ENCODE peak calls at places on chromosomes 6 and 20, in seven cellular contexts. Y is neuronal stem cell, G is trophoblast cell, S is mesenchymal stem cell, X is IMR-90, N is H9, K is H1. W is an unnamed sample.

GRCh38 chr20:20895537-20895936 is 183.1 kb upstream of the RALGAPA2 start:
- DNase-seq in Y (no peak), G (no peak), S (no peak), X (no peak), N (no peak), K (no peak), W (no peak)

GRCh38 chr6:13164316-13164715 is 164.0 kb downstream of the TBC1D7 start:
- DNase-seq in Y (no peak), G (no peak), S (no peak), X (no peak), N (no peak), K (no peak), W (no peak)

GRCh38 chr6:163731215-163732013 is 316.9 kb downstream of the QKI start:
- DNase-seq in Y (no peak), G (no peak), S (peak), X (no peak), N (no peak), K (no peak), W (no peak)

GRCh38 chr6:45543298-45544235 is 165.8 kb upstream of the SUPT3H start:
- DNase-seq in Y (no peak), G (no peak), S (peak), X (peak), N (no peak), K (no peak), W (no peak)

GRCh38 chr6:82144852-82145332 is 102.7 kb downstream of the IBTK start:
- DNase-seq in Y (no peak), G (peak), S (peak), X (peak), N (no peak), K (no peak), W (peak)

GRCh38 chr6:88183503-88183902 is 17.4 kb upstream of the CNR1 start:
- DNase-seq in Y (no peak), G (no peak), S (no peak), X (no peak), N (no peak), K (no peak), W (peak)

GRCh38 chr20:9518776-9519175 is 4.4 kb downstream of the LAMP5 start:
- DNase-seq in Y (no peak), G (no peak), S (no peak), X (no peak), N (peak), K (peak), W (peak)

GRCh38 chr6:109794201-109794926 is 103.3 kb downstream of the FIG4 start:
- DNase-seq in Y (no peak), G (no peak), S (peak), X (peak), N (no peak), K (no peak), W (no peak)

GRCh38 chr6:94052754-94053153 is 633.4 kb upstream of the EPHA7 start:
- DNase-seq in Y (no peak), G (no peak), S (peak), X (no peak), N (no peak), K (no peak), W (peak)

GRCh38 chr6:158040051-158040803 is 58.6 kb downstream of the SYNJ2 start:
- DNase-seq in Y (no peak), G (peak), S (peak), X (peak), N (no peak), K (no peak), W (peak)

GRCh38 chr6:167351656-167352354 is 26.9 kb downstream of the TTLL2 start:
- DNase-seq in Y (no peak), G (no peak), S (no peak), X (no peak), N (no peak), K (no peak), W (no peak)

GRCh38 chr6:16043171-16044142 is 85.4 kb upstream of the MYLIP start:
- DNase-seq in Y (no peak), G (no peak), S (no peak), X (no peak), N (no peak), K (no peak), W (no peak)

GRCh38 chr6:3456794-3457709 is at the start of gene SLC22A23:
- DNase-seq in Y (peak), G (peak), S (no peak), X (no peak), N (peak), K (peak), W (peak)

GRCh38 chr6:91509039-91509438 is 922.2 kb upstream of the MAP3K7 start:
- DNase-seq in Y (no peak), G (no peak), S (no peak), X (no peak), N (no peak), K (no peak), W (no peak)

GRCh38 chr6:170089937-170090335 is 200.9 kb downstream of the DLL1 start:
- DNase-seq in Y (no peak), G (no peak), S (no peak), X (no peak), N (no peak), K (no peak), W (no peak)

GRCh38 chr6:43009124-43009523 is 4.6 kb downstream of the MEA1 start:
- DNase-seq in Y (no peak), G (peak), S (peak), X (peak), N (no peak), K (no peak), W (peak)

GRCh38 chr6:6196762-6197161 is 123.7 kb downstream of the F13A1 start:
- DNase-seq in Y (no peak), G (no peak), S (no peak), X (no peak), N (no peak), K (no peak), W (no peak)

GRCh38 chr6:6195080-6195479 is 125.4 kb downstream of the F13A1 start:
- DNase-seq in Y (no peak), G (no peak), S (no peak), X (no peak), N (no peak), K (no peak), W (no peak)

GRCh38 chr6:6201200-6201599 is 119.3 kb downstream of the F13A1 start:
- DNase-seq in Y (no peak), G (no peak), S (no peak), X (no peak), N (no peak), K (no peak), W (no peak)

GRCh38 chr6:6199678-6200077 is 120.8 kb downstream of the F13A1 start:
- DNase-seq in Y (no peak), G (no peak), S (no peak), X (no peak), N (no peak), K (no peak), W (no peak)
- H2AK5ac ChIP-seq in Y (no peak), G (no peak), S (no peak), X (no peak), N (no peak), K (no peak), W (no peak)

GRCh38 chr6:79750806-79751205 is 119.7 kb downstream of the SH3BGRL2 start:
- DNase-seq in Y (no peak), G (no peak), S (no peak), X (no peak), N (no peak), K (no peak), W (peak)
- H4K8ac ChIP-seq in Y (no peak), G (no peak), S (no peak), X (no peak), N (no peak), K (no peak), W (no peak)

GRCh38 chr6:121235386-121235785 is 98.9 kb downstream of the TBC1D32 start:
- DNase-seq in Y (no peak), G (no peak), S (peak), X (no peak), N (no peak), K (no peak), W (peak)

GRCh38 chr6:121242386-121242785 is 91.9 kb downstream of the TBC1D32 start:
- DNase-seq in Y (no peak), G (no peak), S (no peak), X (no peak), N (no peak), K (no peak), W (no peak)

GRCh38 chr6:121236984-121237383 is 97.3 kb downstream of the TBC1D32 start:
- DNase-seq in Y (no peak), G (no peak), S (peak), X (no peak), N (no peak), K (no peak), W (no peak)

GRCh38 chr6:121237859-121238258 is 96.4 kb downstream of the TBC1D32 start:
- DNase-seq in Y (no peak), G (no peak), S (no peak), X (no peak), N (no peak), K (no peak), W (no peak)
- H3K18ac ChIP-seq in Y (no peak), G (no peak), S (no peak), X (no peak), N (no peak), K (no peak), W (no peak)

GRCh38 chr6:5373430-5373829 is 112.1 kb downstream of the FARS2 start:
- DNase-seq in Y (no peak), G (no peak), S (no peak), X (no peak), N (no peak), K (no peak), W (no peak)
- H2AK5ac ChIP-seq in Y (no peak), G (no peak), S (no peak), X (no peak), N (no peak), K (no peak), W (no peak)